ENCODE peak calls at places on chromosomes 5 and 9, in nine cellular contexts. Y, K, B, R, V, M, D, N and Z are unnamed samples.

GRCh38 chr5:1400211-1400855 is 44.9 kb downstream of the SLC6A3 start:
- DNase-seq in Y (no peak), K (no peak), B (no peak), R (no peak), V (no peak), M (no peak), D (no peak), N (no peak), Z (no peak)

GRCh38 chr9:112836394-112836793 is 54.3 kb downstream of the SLC46A2 start:
- DNase-seq in Y (no peak), K (no peak), B (no peak), R (no peak), V (no peak), M (no peak), D (no peak), N (no peak), Z (no peak)

GRCh38 chr9:109894921-109895758 is 115.1 kb downstream of the PALM2AKAP2 start:
- DNase-seq in Y (no peak), K (no peak), B (peak; percentile 50), R (no peak), V (peak; percentile 47), M (no peak), D (no peak), N (no peak), Z (no peak)

GRCh38 chr9:113650207-113651131 is 186.9 kb downstream of the RGS3 start:
- DNase-seq in Y (peak; percentile 65), K (no peak), B (peak; percentile 85), R (no peak), V (no peak), M (no peak), D (no peak), N (no peak), Z (no peak)

GRCh38 chr9:121399883-121400607 is 30.0 kb upstream of the STOM start:
- DNase-seq in Y (no peak), K (no peak), B (peak; percentile 53), R (peak; percentile 53), V (peak; percentile 19), M (peak; percentile 77), D (no peak), N (peak; percentile 24), Z (peak; percentile 29)

GRCh38 chr5:107605596-107606125 is 65.1 kb downstream of the EFNA5 start:
- DNase-seq in Y (no peak), K (no peak), B (no peak), R (no peak), V (no peak), M (no peak), D (no peak), N (no peak), Z (no peak)

GRCh38 chr9:107983191-107983603 is 493.6 kb upstream of the KLF4 start:
- DNase-seq in Y (no peak), K (no peak), B (peak; percentile 18), R (no peak), V (no peak), M (no peak), D (no peak), N (no peak), Z (peak; percentile 7)

GRCh38 chr9:97747201-97747965 is 50.2 kb upstream of the XPA start:
- DNase-seq in Y (no peak), K (no peak), B (no peak), R (no peak), V (no peak), M (peak; percentile 88), D (no peak), N (no peak), Z (no peak)

GRCh38 chr5:14995229-14995628 is 123.7 kb upstream of the ANKH start:
- DNase-seq in Y (no peak), K (no peak), B (no peak), R (no peak), V (no peak), M (no peak), D (no peak), N (no peak), Z (no peak)

GRCh38 chr5:1029945-1030625 is 21.5 kb downstream of the NKD2 start:
- DNase-seq in Y (peak; percentile 15), K (peak; percentile 16), B (no peak), R (no peak), V (no peak), M (no peak), D (no peak), N (no peak), Z (no peak)

GRCh38 chr5:97835128-97835527 is 652.1 kb upstream of the RIOK2 start:
- DNase-seq in Y (no peak), K (no peak), B (no peak), R (no peak), V (no peak), M (no peak), D (no peak), N (no peak), Z (no peak)

GRCh38 chr5:173644700-173645436 is 28.4 kb upstream of the BOD1 start:
- DNase-seq in Y (no peak), K (no peak), B (no peak), R (no peak), V (no peak), M (no peak), D (no peak), N (no peak), Z (no peak)

GRCh38 chr9:76926324-76926731 is 20.4 kb upstream of the PRUNE2 start:
- DNase-seq in Y (no peak), K (no peak), B (peak; percentile 83), R (peak; percentile 4), V (no peak), M (no peak), D (no peak), N (no peak), Z (no peak)

GRCh38 chr5:145829708-145830361 is 5.3 kb downstream of the PRELID2 start:
- DNase-seq in Y (no peak), K (no peak), B (no peak), R (no peak), V (no peak), M (no peak), D (no peak), N (no peak), Z (no peak)

GRCh38 chr5:177496111-177497010 is 1.0 kb downstream of the PDLIM7 start:
- DNase-seq in Y (peak; percentile 97), K (no peak), B (peak; percentile 91), R (peak; percentile 92), V (peak; percentile 79), M (peak; percentile 97), D (no peak), N (no peak), Z (peak; percentile 65)

GRCh38 chr5:139900546-139901250 is 105.1 kb downstream of the PSD2 start:
- DNase-seq in Y (peak; percentile 22), K (no peak), B (no peak), R (no peak), V (no peak), M (no peak), D (no peak), N (no peak), Z (no peak)

GRCh38 chr9:4742246-4742645 is 1.2 kb upstream of the AK3 start:
- DNase-seq in Y (no peak), K (no peak), B (no peak), R (no peak), V (no peak), M (no peak), D (no peak), N (no peak), Z (no peak)

GRCh38 chr9:134066923-134067851 is 639 bp downstream of the BRD3 start:
- DNase-seq in Y (peak; percentile 73), K (no peak), B (no peak), R (no peak), V (no peak), M (peak; percentile 85), D (no peak), N (peak; percentile 56), Z (no peak)

GRCh38 chr9:13787234-13787833 is 507.8 kb upstream of the MPDZ start:
- DNase-seq in Y (no peak), K (no peak), B (peak; percentile 48), R (no peak), V (peak; percentile 82), M (no peak), D (no peak), N (no peak), Z (no peak)
- H3K4me3 ChIP-seq in Y (peak overlapping the region; percentile 17), K (peak overlapping the region; percentile 48), B (peak overlapping the region; percentile 4), R (no peak overlapping the region), V (no peak overlapping the region), M (no peak overlapping the region), D (no peak overlapping the region), N (no peak overlapping the region), Z (no peak overlapping the region)

DNA sequence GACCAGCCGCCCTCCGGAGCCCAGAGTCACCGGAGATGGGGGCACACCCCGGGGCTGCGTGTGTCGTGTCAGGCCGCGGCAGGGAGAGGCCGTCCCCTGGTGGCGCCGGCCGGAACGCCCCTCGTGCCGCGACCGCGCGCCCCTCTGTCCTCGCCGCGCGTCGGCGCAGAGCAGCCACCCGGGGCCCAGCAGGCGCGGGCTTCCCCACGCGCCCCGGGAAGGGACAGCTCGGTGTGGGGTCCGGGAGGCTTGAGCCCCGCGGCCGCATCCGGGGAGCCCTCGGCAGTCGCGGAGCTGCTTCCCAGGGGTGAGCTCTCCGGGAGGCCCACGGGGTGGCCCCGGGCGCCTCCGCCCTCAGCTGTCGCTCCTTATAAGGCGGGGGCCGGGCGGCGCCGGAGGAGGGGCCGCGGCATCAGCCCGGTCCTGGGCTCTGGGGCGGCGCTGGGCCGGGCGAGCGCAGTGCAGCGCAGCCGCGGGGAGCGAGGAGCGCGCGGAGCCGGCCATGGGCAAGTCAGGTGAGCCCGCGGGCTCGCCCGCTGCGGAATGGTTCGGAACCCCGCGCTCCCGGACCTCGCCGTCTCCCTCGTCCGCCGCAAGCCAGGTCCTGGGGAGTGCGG is at the start of gene GLIPR2:
- DNase-seq in Y (peak; percentile 92), K (peak; percentile 75), B (peak; percentile 33), R (no peak), V (peak; percentile 68), M (peak; percentile 80), D (peak; percentile 52), N (peak; percentile 84), Z (no peak)
- TF ChIP-seq CTCF in Y (no peak), K (peak; percentile 37), B (peak; percentile 22), R (no peak), V (peak; percentile 32), M (peak; percentile 39), D (peak; percentile 26), N (no peak), Z (no peak)

DNA sequence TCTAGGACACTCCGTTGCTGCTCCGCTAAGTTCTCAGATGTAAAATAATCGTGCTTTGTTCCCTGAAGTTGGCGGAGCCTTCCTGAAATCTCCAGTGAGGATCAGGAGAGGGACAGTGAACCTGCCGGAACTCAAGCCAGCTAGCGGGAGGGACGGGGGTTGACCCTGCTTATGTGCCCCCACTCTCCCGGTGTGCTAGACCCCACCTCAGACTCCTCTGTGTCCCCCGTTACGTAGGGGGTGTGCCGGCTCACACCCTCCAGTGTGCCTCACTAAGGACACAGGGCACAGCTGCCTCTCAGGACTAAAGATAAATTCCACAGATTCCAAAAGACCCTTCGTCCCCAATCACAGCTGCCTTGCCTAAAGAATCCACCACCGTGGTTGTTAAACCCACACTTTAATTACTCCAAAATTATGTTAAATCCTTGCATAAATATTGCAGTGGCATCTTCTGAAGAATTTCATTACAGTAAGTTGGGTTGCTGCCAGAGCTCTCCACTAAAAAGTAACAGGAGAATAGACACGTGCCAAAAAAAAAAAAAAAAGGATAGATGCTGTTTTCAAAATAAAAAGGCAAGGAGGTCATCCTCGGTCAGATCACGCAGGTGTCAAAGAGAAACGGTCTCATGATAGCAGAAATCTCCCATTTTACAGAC is 73.8 kb downstream of the GTF3C4 start:
- DNase-seq in Y (no peak), K (no peak), B (no peak), R (no peak), V (no peak), M (peak; percentile 72), D (no peak), N (no peak), Z (no peak)
- H3K27me3 ChIP-seq in Y (peaks cover 5% of the 10 kb centered on the region), K (peaks cover 18% of the 10 kb centered on the region), B (peaks cover 50% of the 10 kb centered on the region), R (peaks cover 58% of the 10 kb centered on the region), V (peaks cover 51% of the 10 kb centered on the region), M (peaks cover 86% of the 10 kb centered on the region), D (peaks cover 12% of the 10 kb centered on the region), N (peaks cover 1% of the 10 kb centered on the region), Z (peaks cover 49% of the 10 kb centered on the region)

GRCh38 chr9:131608469-131609115 is 63.3 kb downstream of the PRRT1B start:
- DNase-seq in Y (peak; percentile 93), K (peak; percentile 77), B (peak; percentile 83), R (peak; percentile 68), V (peak; percentile 86), M (peak; percentile 83), D (no peak), N (no peak), Z (peak; percentile 61)
- H3K4me3 ChIP-seq in Y (peak overlapping the region; percentile 25), K (no peak overlapping the region), B (no peak overlapping the region), R (peak overlapping the region; percentile 41), V (no peak overlapping the region), M (no peak overlapping the region), D (no peak overlapping the region), N (no peak overlapping the region), Z (no peak overlapping the region)